ENCODE peak calls at places on chromosomes 12 and 14, in five cellular contexts. J is HuH-7; O is colonic mucosa; M is T-helper 1 cell; H is stimulated activated CD4-positive, alpha-beta T cell treated with anti-CD3 and anti-CD28 coated beads, TNF-alpha, amount 100 ng/mL, for 4 hours. V is an unnamed sample.

GRCh38 chr12:84411031-84411430 is 501.6 kb downstream of the SLC6A15 start:
- DNase-seq in J (no peak), O (no peak), M (no peak), H (no peak), V (no peak)

GRCh38 chr14:74575936-74576335 is 36.1 kb downstream of the LTBP2 start:
- DNase-seq in J (no peak), O (no peak), M (no peak), H (no peak), V (no peak)

GRCh38 chr12:132102297-132102696 is 41.8 kb downstream of the DDX51 start:
- DNase-seq in J (no peak), O (no peak), M (no peak), H (no peak), V (no peak)

GRCh38 chr12:118429703-118430383 is 53.5 kb downstream of the SUDS3 start:
- DNase-seq in J (no peak), O (peak; percentile 26), M (no peak), H (no peak), V (peak; percentile 29)

GRCh38 chr12:6612652-6613014 is 5.5 kb upstream of the CHD4 start:
- DNase-seq in J (no peak), O (no peak), M (no peak), H (no peak), V (no peak)

GRCh38 chr14:99522025-99522401 is 40.8 kb downstream of the CCNK start:
- DNase-seq in J (no peak), O (no peak), M (no peak), H (no peak), V (no peak)

GRCh38 chr12:57152408-57153038 is 5.1 kb upstream of the LRP1-AS start:
- DNase-seq in J (no peak), O (no peak), M (no peak), H (no peak), V (no peak)

GRCh38 chr12:118326971-118327370 is 45.7 kb downstream of the TAOK3 start:
- DNase-seq in J (no peak), O (no peak), M (no peak), H (no peak), V (no peak)

GRCh38 chr12:130081420-130081819 is 80.8 kb upstream of the FZD10 start:
- DNase-seq in J (no peak), O (no peak), M (no peak), H (no peak), V (no peak)

GRCh38 chr12:15966426-15966825 is 55.3 kb downstream of the DERA start:
- DNase-seq in J (no peak), O (no peak), M (no peak), H (no peak), V (no peak)

GRCh38 chr14:97315790-97316189 is 518.6 kb downstream of the VRK1 start:
- DNase-seq in J (no peak), O (no peak), M (no peak), H (no peak), V (no peak)

GRCh38 chr14:32230181-32230580 is 27.1 kb upstream of the RNU6-8 start:
- DNase-seq in J (no peak), O (no peak), M (no peak), H (no peak), V (no peak)

GRCh38 chr12:88516811-88517210 is 63.5 kb downstream of the KITLG start:
- DNase-seq in J (no peak), O (no peak), M (no peak), H (no peak), V (no peak)

GRCh38 chr12:132393245-132393795 is 63.9 kb upstream of the GALNT9 start:
- DNase-seq in J (no peak), O (no peak), M (no peak), H (no peak), V (no peak)

GRCh38 chr12:91078501-91078900 is 20.7 kb upstream of the KERA start:
- DNase-seq in J (no peak), O (no peak), M (no peak), H (no peak), V (no peak)

GRCh38 chr14:68211421-68211820 is 391.8 kb downstream of the RAD51B start:
- DNase-seq in J (no peak), O (no peak), M (no peak), H (no peak), V (no peak)

GRCh38 chr14:39673141-39674133 is 241.2 kb upstream of the FBXO33 start:
- DNase-seq in J (no peak), O (no peak), M (no peak), H (no peak), V (no peak)

GRCh38 chr12:128629979-128630378 is 193.8 kb downstream of the SLC15A4 start:
- DNase-seq in J (no peak), O (no peak), M (no peak), H (no peak), V (no peak)

GRCh38 chr12:119669744-119670472 is 2.0 kb downstream of the PRKAB1 start:
- DNase-seq in J (no peak), O (peak; percentile 61), M (no peak), H (no peak), V (peak; percentile 63)

GRCh38 chr14:55054098-55054497 is 2.7 kb downstream of the MAPK1IP1L start:
- DNase-seq in J (no peak), O (no peak), M (no peak), H (no peak), V (no peak)

GRCh38 chr12:108468149-108468968 is 46.7 kb upstream of the FICD start:
- DNase-seq in J (peak; percentile 41), O (peak; percentile 23), M (no peak), H (no peak), V (no peak)